ENCODE peak calls at places on chromosomes 5 and 9, in six cellular contexts. T, E, I, S, J and Z are unnamed samples.
A peak's percentile ranks its signal among the peaks of the same experiment; 100 is the strongest.

GRCh38 chr5:62460578-62460983 is 48.0 kb downstream of the IPO11 start:
- DNase-seq in T (peak; percentile 40), E (peak; percentile 58), I (peak; percentile 45), S (no peak), J (peak; percentile 62), Z (peak; percentile 61)

GRCh38 chr9:96721731-96722429 is 56.0 kb downstream of the ZNF510 start:
- DNase-seq in T (no peak), E (no peak), I (no peak), S (no peak), J (no peak), Z (no peak)

GRCh38 chr5:75049581-75050274 is 2.6 kb downstream of the GCNT4 start:
- DNase-seq in T (peak; percentile 43), E (peak; percentile 36), I (peak; percentile 81), S (no peak), J (peak; percentile 71), Z (peak; percentile 5)

GRCh38 chr9:90783552-90783951 is 18.1 kb upstream of the SYK start:
- DNase-seq in T (no peak), E (no peak), I (no peak), S (no peak), J (no peak), Z (no peak)

GRCh38 chr9:93958875-93959682 is 3.9 kb upstream of the BARX1 start:
- DNase-seq in T (no peak), E (no peak), I (no peak), S (no peak), J (peak; percentile 32), Z (no peak)

GRCh38 chr5:166499452-166500240 is 1791.8 kb upstream of the WWC1 start:
- DNase-seq in T (no peak), E (no peak), I (peak; percentile 56), S (no peak), J (no peak), Z (no peak)

GRCh38 chr9:5500441-5501235 is 9.7 kb upstream of the PDCD1LG2 start:
- DNase-seq in T (no peak), E (no peak), I (no peak), S (no peak), J (peak; percentile 47), Z (no peak)

GRCh38 chr9:119902611-119903010 is 533.4 kb upstream of the BRINP1 start:
- DNase-seq in T (no peak), E (no peak), I (no peak), S (no peak), J (no peak), Z (no peak)

GRCh38 chr9:85013703-85014102 is 344.2 kb downstream of the NTRK2 start:
- DNase-seq in T (no peak), E (no peak), I (no peak), S (no peak), J (no peak), Z (no peak)

GRCh38 chr9:123338710-123339665 is 17.0 kb upstream of the CRB2 start:
- DNase-seq in T (peak; percentile 71), E (no peak), I (no peak), S (no peak), J (no peak), Z (no peak)

GRCh38 chr5:103849934-103850333 is 287.3 kb upstream of the NUDT12 start:
- DNase-seq in T (no peak), E (peak; percentile 2), I (peak; percentile 45), S (no peak), J (peak; percentile 95), Z (no peak)

GRCh38 chr9:137670391-137671195 is 51.8 kb downstream of the EHMT1 start:
- DNase-seq in T (no peak), E (no peak), I (no peak), S (no peak), J (no peak), Z (no peak)

GRCh38 chr9:124456341-124457078 is 6.3 kb downstream of the ADGRD2 start:
- DNase-seq in T (no peak), E (no peak), I (no peak), S (no peak), J (no peak), Z (no peak)

GRCh38 chr9:125629451-125629850 is 77.6 kb downstream of the MAPKAP1 start:
- DNase-seq in T (no peak), E (no peak), I (no peak), S (no peak), J (no peak), Z (no peak)